ENCODE peak calls at places on chromosomes 7 and 10, in five cellular contexts. One of them, this sample, is unnamed.

GRCh38 chr7:51350195-51350896 is 33.7 kb upstream of the COBL start:
- DNase-seq in NCI-H1694 treated with DMSO at 0.1 percent for 48 hours: no peak
- DNase-seq in ELR: no peak
- DNase-seq in lower leg skin: no peak
- DNase-seq in Caki2: peak
- DNase-seq in this sample: peak

GRCh38 chr10:91513598-91513997 is 103.5 kb downstream of the HECTD2 start:
- DNase-seq in NCI-H1694 treated with DMSO at 0.1 percent for 48 hours: no peak
- DNase-seq in ELR: no peak
- DNase-seq in Caki2: no peak
- DNase-seq in lower leg skin: no peak
- DNase-seq in this sample: no peak

GRCh38 chr10:86944471-86944870 is 12.9 kb downstream of the MMRN2 start:
- DNase-seq in NCI-H1694 treated with DMSO at 0.1 percent for 48 hours: no peak
- DNase-seq in Caki2: no peak
- DNase-seq in lower leg skin: no peak
- DNase-seq in ELR: peak
- DNase-seq in this sample: no peak

GRCh38 chr7:30159698-30160143 is 24.9 kb downstream of the MTURN start:
- DNase-seq in NCI-H1694 treated with DMSO at 0.1 percent for 48 hours: peak
- DNase-seq in lower leg skin: no peak
- DNase-seq in ELR: peak
- DNase-seq in Caki2: no peak
- DNase-seq in this sample: peak

GRCh38 chr7:158829342-158830210 is at the start of gene ESYT2:
- DNase-seq in lower leg skin: peak
- DNase-seq in ELR: peak
- DNase-seq in Caki2: peak
- DNase-seq in NCI-H1694 treated with DMSO at 0.1 percent for 48 hours: peak
- DNase-seq in this sample: peak

GRCh38 chr10:114632869-114633715 is 25.0 kb downstream of the ABLIM1 start:
- DNase-seq in lower leg skin: peak
- DNase-seq in NCI-H1694 treated with DMSO at 0.1 percent for 48 hours: peak
- DNase-seq in ELR: peak
- DNase-seq in Caki2: peak
- DNase-seq in this sample: peak

GRCh38 chr7:134855467-134855866 is 76.0 kb downstream of the CALD1 start:
- DNase-seq in ELR: no peak
- DNase-seq in lower leg skin: no peak
- DNase-seq in Caki2: no peak
- DNase-seq in NCI-H1694 treated with DMSO at 0.1 percent for 48 hours: no peak
- DNase-seq in this sample: no peak

GRCh38 chr10:120437541-120437940 is 19.5 kb upstream of the PLPP4 start:
- DNase-seq in NCI-H1694 treated with DMSO at 0.1 percent for 48 hours: no peak
- DNase-seq in lower leg skin: no peak
- DNase-seq in ELR: peak
- DNase-seq in Caki2: no peak
- DNase-seq in this sample: no peak

GRCh38 chr7:108525327-108525984 is 479 bp downstream of the PNPLA8 start:
- DNase-seq in NCI-H1694 treated with DMSO at 0.1 percent for 48 hours: peak
- DNase-seq in lower leg skin: no peak
- DNase-seq in Caki2: no peak
- DNase-seq in ELR: peak
- DNase-seq in this sample: peak

GRCh38 chr10:108562105-108562504 is 1361.2 kb downstream of the XPNPEP1 start:
- DNase-seq in NCI-H1694 treated with DMSO at 0.1 percent for 48 hours: no peak
- DNase-seq in Caki2: no peak
- DNase-seq in lower leg skin: no peak
- DNase-seq in ELR: no peak
- DNase-seq in this sample: no peak

GRCh38 chr7:107907790-107908189 is 16.8 kb downstream of the DLD start:
- DNase-seq in Caki2: no peak
- DNase-seq in ELR: no peak
- DNase-seq in NCI-H1694 treated with DMSO at 0.1 percent for 48 hours: no peak
- DNase-seq in lower leg skin: no peak
- DNase-seq in this sample: no peak

GRCh38 chr10:76035010-76035727 is 603.7 kb downstream of the LRMDA start:
- DNase-seq in Caki2: peak
- DNase-seq in lower leg skin: no peak
- DNase-seq in ELR: no peak
- DNase-seq in NCI-H1694 treated with DMSO at 0.1 percent for 48 hours: no peak
- DNase-seq in this sample: no peak

GRCh38 chr10:69254877-69255276 is 23.4 kb upstream of the HK1 start:
- DNase-seq in NCI-H1694 treated with DMSO at 0.1 percent for 48 hours: no peak
- DNase-seq in Caki2: no peak
- DNase-seq in lower leg skin: no peak
- DNase-seq in ELR: no peak
- DNase-seq in this sample: no peak

GRCh38 chr10:103659674-103660363 is 166.3 kb downstream of the NEURL1 start:
- DNase-seq in lower leg skin: peak
- DNase-seq in NCI-H1694 treated with DMSO at 0.1 percent for 48 hours: peak
- DNase-seq in ELR: peak
- DNase-seq in Caki2: peak
- DNase-seq in this sample: no peak

GRCh38 chr7:101947899-101948298 is 130.5 kb downstream of the CUX1 start:
- DNase-seq in lower leg skin: no peak
- DNase-seq in ELR: no peak
- DNase-seq in NCI-H1694 treated with DMSO at 0.1 percent for 48 hours: peak
- DNase-seq in Caki2: no peak
- DNase-seq in this sample: no peak

GRCh38 chr10:118259288-118259906 is 82.7 kb downstream of the FAM204A start:
- DNase-seq in ELR: peak
- DNase-seq in Caki2: no peak
- DNase-seq in lower leg skin: no peak
- DNase-seq in NCI-H1694 treated with DMSO at 0.1 percent for 48 hours: no peak
- DNase-seq in this sample: peak

GRCh38 chr10:13470270-13470669 is 58.5 kb downstream of the BEND7 start:
- DNase-seq in lower leg skin: no peak
- DNase-seq in Caki2: no peak
- DNase-seq in ELR: no peak
- DNase-seq in NCI-H1694 treated with DMSO at 0.1 percent for 48 hours: no peak
- DNase-seq in this sample: peak

GRCh38 chr10:86687750-86688149 is 19.4 kb downstream of the LDB3 start:
- DNase-seq in ELR: no peak
- DNase-seq in lower leg skin: no peak
- DNase-seq in NCI-H1694 treated with DMSO at 0.1 percent for 48 hours: no peak
- DNase-seq in Caki2: no peak
- DNase-seq in this sample: no peak

GRCh38 chr7:156832195-156832877 is 60.6 kb downstream of the LMBR1 start:
- DNase-seq in Caki2: no peak
- DNase-seq in ELR: no peak
- DNase-seq in lower leg skin: no peak
- DNase-seq in NCI-H1694 treated with DMSO at 0.1 percent for 48 hours: no peak
- DNase-seq in this sample: no peak

GRCh38 chr7:119665791-119666190 is 607.2 kb upstream of the KCND2 start:
- DNase-seq in lower leg skin: no peak
- DNase-seq in Caki2: no peak
- DNase-seq in ELR: no peak
- DNase-seq in NCI-H1694 treated with DMSO at 0.1 percent for 48 hours: no peak
- DNase-seq in this sample: no peak

GRCh38 chr10:16967000-16967865 is 150.0 kb upstream of the RSU1 start:
- DNase-seq in lower leg skin: no peak
- DNase-seq in ELR: peak
- DNase-seq in Caki2: peak
- DNase-seq in NCI-H1694 treated with DMSO at 0.1 percent for 48 hours: no peak
- DNase-seq in this sample: no peak

GRCh38 chr10:93995598-93996271 is 2.0 kb downstream of the PLCE1 start:
- DNase-seq in Caki2: peak
- DNase-seq in ELR: peak
- DNase-seq in NCI-H1694 treated with DMSO at 0.1 percent for 48 hours: no peak
- DNase-seq in lower leg skin: no peak
- DNase-seq in this sample: no peak

GRCh38 chr10:71282323-71282680 is 36.8 kb upstream of the SLC29A3 start:
- DNase-seq in ELR: no peak
- DNase-seq in Caki2: peak
- DNase-seq in lower leg skin: no peak
- DNase-seq in NCI-H1694 treated with DMSO at 0.1 percent for 48 hours: no peak
- DNase-seq in this sample: no peak

GRCh38 chr7:81501220-81501619 is 268.6 kb downstream of the HGF start:
- DNase-seq in Caki2: peak
- DNase-seq in lower leg skin: no peak
- DNase-seq in NCI-H1694 treated with DMSO at 0.1 percent for 48 hours: peak
- DNase-seq in ELR: peak
- DNase-seq in this sample: peak

GRCh38 chr10:9311702-9312499 is 1257.4 kb downstream of the GATA3 start:
- DNase-seq in ELR: no peak
- DNase-seq in lower leg skin: no peak
- DNase-seq in Caki2: no peak
- DNase-seq in NCI-H1694 treated with DMSO at 0.1 percent for 48 hours: no peak
- DNase-seq in this sample: peak

GRCh38 chr7:119335405-119335804 is 937.6 kb upstream of the KCND2 start:
- DNase-seq in Caki2: no peak
- DNase-seq in NCI-H1694 treated with DMSO at 0.1 percent for 48 hours: no peak
- DNase-seq in ELR: no peak
- DNase-seq in lower leg skin: no peak
- DNase-seq in this sample: no peak

GRCh38 chr7:17357952-17358351 is 59.5 kb downstream of the AHR start:
- DNase-seq in Caki2: no peak
- DNase-seq in lower leg skin: no peak
- DNase-seq in ELR: peak
- DNase-seq in NCI-H1694 treated with DMSO at 0.1 percent for 48 hours: no peak
- DNase-seq in this sample: no peak

GRCh38 chr10:79488870-79489269 is 23.5 kb upstream of the EIF5AL1 start:
- DNase-seq in ELR: no peak
- DNase-seq in NCI-H1694 treated with DMSO at 0.1 percent for 48 hours: no peak
- DNase-seq in Caki2: peak
- DNase-seq in lower leg skin: no peak
- DNase-seq in this sample: no peak

GRCh38 chr7:150948791-150949251 is 29.3 kb downstream of the KCNH2 start:
- DNase-seq in lower leg skin: no peak
- DNase-seq in NCI-H1694 treated with DMSO at 0.1 percent for 48 hours: no peak
- DNase-seq in Caki2: no peak
- DNase-seq in ELR: no peak
- DNase-seq in this sample: no peak

GRCh38 chr7:98852826-98853225 is 17.0 kb downstream of the TMEM130 start:
- DNase-seq in Caki2: no peak
- DNase-seq in ELR: peak
- DNase-seq in NCI-H1694 treated with DMSO at 0.1 percent for 48 hours: no peak
- DNase-seq in lower leg skin: no peak
- DNase-seq in this sample: no peak

GRCh38 chr7:135183478-135183877 is 13.0 kb upstream of the CYREN start:
- DNase-seq in NCI-H1694 treated with DMSO at 0.1 percent for 48 hours: no peak
- DNase-seq in lower leg skin: no peak
- DNase-seq in ELR: no peak
- DNase-seq in Caki2: no peak
- DNase-seq in this sample: no peak

This sample was measured in RKO.